ENCODE peak calls at places on chromosomes 16 and 17, in four cellular contexts. X, G, E and T are unnamed samples. For H3K9me1, the result is how much of the 10 kb centered on the place peaks cover.

GRCh38 chr16:15494231-15494630 is 59.8 kb downstream of the BMERB1 start:
- DNase-seq in X (no peak), G (peak), E (no peak), T (no peak)

GRCh38 chr16:56409195-56409594 is 16.1 kb downstream of the AMFR start:
- DNase-seq in X (no peak), G (peak), E (no peak), T (no peak)

GRCh38 chr17:50944054-50944901 is 78.1 kb upstream of the TOB1 start:
- DNase-seq in X (peak), G (peak), E (no peak), T (peak)

GRCh38 chr16:66069576-66069975 is 296.9 kb upstream of the CDH5 start:
- DNase-seq in X (no peak), G (peak), E (no peak), T (no peak)

GRCh38 chr17:17841620-17842025 is 4.8 kb upstream of the SREBF1 start:
- DNase-seq in X (no peak), G (no peak), E (no peak), T (no peak)

GRCh38 chr17:44979426-44980273 is 11.5 kb upstream of the C1QL1 start:
- DNase-seq in X (peak), G (peak), E (no peak), T (no peak)

GRCh38 chr17:30997270-30997669 is 26.4 kb downstream of the RNF135 start:
- DNase-seq in X (peak), G (no peak), E (no peak), T (no peak)

GRCh38 chr16:56675685-56676210 is 6.1 kb downstream of the MT1H start:
- DNase-seq in X (no peak), G (no peak), E (no peak), T (no peak)

GRCh38 chr17:47267354-47267828 is 13.8 kb downstream of the ITGB3 start:
- DNase-seq in X (no peak), G (peak), E (no peak), T (no peak)

GRCh38 chr17:82170412-82170961 is 42.2 kb downstream of the CCDC57 start:
- DNase-seq in X (peak), G (no peak), E (no peak), T (no peak)

GRCh38 chr16:81429045-81429521 is 15.5 kb upstream of the CMIP start:
- DNase-seq in X (peak), G (peak), E (no peak), T (peak)

GRCh38 chr16:68367034-68367433 is 56.2 kb downstream of the PRMT7 start:
- DNase-seq in X (peak), G (peak), E (no peak), T (peak)

GRCh38 chr17:46942441-46943217 is 19.7 kb downstream of the GOSR2 start:
- DNase-seq in X (peak), G (peak), E (no peak), T (peak)

GRCh38 chr17:41529491-41529915 is 1.4 kb upstream of the KRT19 start:
- DNase-seq in X (no peak), G (no peak), E (no peak), T (no peak)

GRCh38 chr17:40949406-40949805 is 12.0 kb upstream of the KRT23 start:
- DNase-seq in X (no peak), G (no peak), E (no peak), T (no peak)

GRCh38 chr16:83964684-83965443 is 3.2 kb upstream of the NECAB2 start:
- DNase-seq in X (no peak), G (no peak), E (no peak), T (no peak)

GRCh38 chr16:10228779-10229178 is 46.6 kb upstream of the GRIN2A start:
- DNase-seq in X (no peak), G (no peak), E (no peak), T (no peak)

GRCh38 chr16:68470461-68471150 is 22.3 kb upstream of the SMPD3 start:
- DNase-seq in X (no peak), G (no peak), E (no peak), T (no peak)

GRCh38 chr17:2400877-2401425 is at the start of gene MNT:
- DNase-seq in X (peak), G (peak), E (no peak), T (peak)

GRCh38 chr17:65588194-65588808 is 26.9 kb upstream of the AXIN2 start:
- DNase-seq in X (no peak), G (no peak), E (no peak), T (no peak)

GRCh38 chr16:49277766-49278566 is 3.7 kb downstream of the CBLN1 start:
- DNase-seq in X (no peak), G (no peak), E (no peak), T (no peak)

GRCh38 chr16:75267631-75268264 is 16.3 kb upstream of the BCAR1 start:
- DNase-seq in X (no peak), G (peak), E (no peak), T (peak)

GRCh38 chr16:24577167-24577566 is 37.8 kb downstream of the RBBP6 start:
- DNase-seq in X (no peak), G (peak), E (no peak), T (peak)

GRCh38 chr17:6603746-6604325 is 36.7 kb downstream of the KIAA0753 start:
- DNase-seq in X (no peak), G (peak), E (no peak), T (peak)

GRCh38 chr16:29688172-29688571 is 9.2 kb downstream of the QPRT start:
- DNase-seq in X (no peak), G (no peak), E (no peak), T (no peak)

GRCh38 chr17:1908699-1909309 is 79.0 kb downstream of the RPA1 start:
- DNase-seq in X (peak), G (peak), E (no peak), T (peak)

GRCh38 chr17:47907932-47908562 is 12.0 kb downstream of the SP2 start:
- DNase-seq in X (no peak), G (no peak), E (no peak), T (no peak)

GRCh38 chr17:18261146-18261515 is 669 bp downstream of the MIEF2 start:
- DNase-seq in X (peak), G (peak), E (no peak), T (peak)

GRCh38 chr16:85592700-85593502 is 20.2 kb upstream of the GSE1 start:
- DNase-seq in X (peak), G (peak), E (no peak), T (no peak)

GRCh38 chr16:78474762-78475161 is 375.3 kb downstream of the WWOX start:
- DNase-seq in X (no peak), G (no peak), E (no peak), T (no peak)

GRCh38 chr17:1592751-1593629 is 30.4 kb upstream of the PITPNA start:
- DNase-seq in X (peak), G (no peak), E (no peak), T (peak)

GRCh38 chr17:44108440-44109311 is 14.8 kb downstream of the HDAC5 start:
- DNase-seq in X (peak), G (peak), E (no peak), T (no peak)

GRCh38 chr16:54245788-54246453 is 40.7 kb downstream of the IRX3 start:
- DNase-seq in X (peak), G (no peak), E (no peak), T (no peak)
- H3K9me1 ChIP-seq in X (under half), G (under half), E (under half), T (under half)

DNA sequence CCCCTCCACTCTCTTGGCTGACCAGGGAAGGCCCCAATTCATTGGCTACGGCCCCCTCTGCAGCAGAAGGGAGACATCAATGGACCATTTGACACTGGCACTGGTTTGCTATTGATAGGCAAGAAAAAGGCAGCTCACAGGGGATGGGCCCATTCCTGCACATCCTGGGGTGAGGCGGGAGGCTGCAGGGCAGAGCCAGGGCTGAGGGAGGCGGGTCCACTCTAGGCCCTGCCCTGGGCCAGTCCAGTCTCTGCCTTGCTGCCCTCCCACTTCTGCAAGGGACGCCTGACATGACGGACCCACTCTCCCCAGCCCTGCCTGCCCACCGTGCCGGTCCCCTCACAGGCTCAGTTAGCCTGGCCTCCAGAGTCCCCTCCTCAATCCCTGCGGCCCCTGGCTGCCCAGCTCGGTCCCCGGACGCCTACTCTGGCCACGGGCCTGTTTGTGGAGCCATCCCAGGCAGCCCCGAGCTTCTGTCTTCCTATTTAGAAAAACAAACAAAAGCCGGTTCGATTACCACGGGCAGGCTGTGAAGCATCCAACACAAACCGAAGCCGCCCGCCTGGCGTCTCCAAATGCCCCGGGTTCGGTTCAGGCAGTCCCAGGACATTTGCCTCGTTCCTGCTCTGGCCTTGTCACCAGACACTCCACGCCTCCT is 160.7 kb downstream of the IRX5 start:
- DNase-seq in X (no peak), G (no peak), E (no peak), T (no peak)
- H3K9me1 ChIP-seq in X (under half), G (under half), E (under half), T (under half)

GRCh38 chr17:81127526-81128177 is 37.7 kb upstream of the PVALEF start:
- DNase-seq in X (no peak), G (no peak), E (no peak), T (no peak)

GRCh38 chr17:81126281-81127132 is 38.8 kb upstream of the PVALEF start:
- DNase-seq in X (no peak), G (no peak), E (no peak), T (no peak)

GRCh38 chr17:81125573-81126081 is 39.7 kb upstream of the PVALEF start:
- DNase-seq in X (no peak), G (no peak), E (no peak), T (no peak)

GRCh38 chr17:81128338-81128737 is 37.0 kb upstream of the PVALEF start:
- DNase-seq in X (no peak), G (no peak), E (no peak), T (no peak)

DNA sequence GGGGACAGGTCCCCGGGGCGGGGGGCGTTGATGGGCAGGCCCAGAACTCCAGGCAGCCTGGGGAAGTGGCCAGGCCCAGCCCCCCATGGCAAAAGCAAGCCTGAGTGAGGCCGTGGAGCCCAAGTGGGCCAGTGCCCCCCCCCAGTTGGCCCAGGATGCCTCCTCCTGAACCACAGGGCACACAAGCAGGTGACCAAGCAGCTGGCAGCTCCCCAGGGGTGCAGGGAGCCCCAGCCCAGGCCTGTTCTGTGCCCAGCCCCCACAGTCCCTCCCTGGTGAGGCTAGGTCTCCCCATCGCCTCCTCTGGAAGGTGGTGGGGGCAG is 38.2 kb upstream of the PVALEF start:
- DNase-seq in X (no peak), G (no peak), E (no peak), T (no peak)
- H3K9me1 ChIP-seq in X (under half), G (under half), E (under half), T (under half)

GRCh38 chr17:3802461-3803307 is 1.7 kb upstream of the ITGAE start:
- DNase-seq in X (no peak), G (peak), E (no peak), T (no peak)
- H3K9me1 ChIP-seq in X (under half), G (under half), E (under half), T (under half)